ENCODE peak calls at places on chromosome X, in seven cellular contexts. C is endothelial cell, W is tibial artery, P is suprapubic skin, Y is fibroblast of lung, I is left ventricle myocardium inferior, F is GM13976. S is an unnamed sample.
A peak's percentile ranks its signal among the peaks of the same experiment; 100 is the strongest.

GRCh38 chrX:103585421-103586313 is at the start of gene TCEAL4:
- DNase-seq in C (peak; percentile 38), W (peak; percentile 56), P (peak; percentile 80), Y (peak; percentile 23), I (peak; percentile 56), F (peak; percentile 53), S (peak; percentile 31)

GRCh38 chrX:150712619-150713018 is 19.4 kb downstream of the MTMR1 start:
- DNase-seq in C (no peak), W (no peak), P (no peak), Y (no peak), I (no peak), F (no peak), S (no peak)

GRCh38 chrX:75149654-75150053 is 6.4 kb downstream of the ABCB7 start:
- DNase-seq in C (no peak), W (no peak), P (no peak), Y (no peak), I (no peak), F (no peak), S (no peak)

GRCh38 chrX:107204063-107204605 is 2.1 kb downstream of the NUP62CL start:
- DNase-seq in C (no peak), W (no peak), P (no peak), Y (no peak), I (no peak), F (no peak), S (no peak)

GRCh38 chrX:45323387-45323786 is 122.7 kb upstream of the DIPK2B start:
- DNase-seq in C (no peak), W (no peak), P (no peak), Y (no peak), I (no peak), F (no peak), S (no peak)

GRCh38 chrX:22629105-22629725 is 356.5 kb downstream of the CBLL2 start:
- DNase-seq in C (no peak), W (no peak), P (no peak), Y (peak; percentile 80), I (no peak), F (no peak), S (no peak)

GRCh38 chrX:107483976-107484726 is 34.7 kb downstream of the FRMPD3 start:
- DNase-seq in C (no peak), W (peak; percentile 19), P (no peak), Y (peak; percentile 15), I (peak; percentile 18), F (no peak), S (no peak)

GRCh38 chrX:10615931-10616780 is 4.2 kb downstream of the MID1 start:
- DNase-seq in C (peak; percentile 28), W (peak; percentile 23), P (no peak), Y (peak; percentile 73), I (no peak), F (peak; percentile 49), S (peak; percentile 35)

GRCh38 chrX:64867217-64867616 is 109.0 kb downstream of the ZC4H2 start:
- DNase-seq in C (no peak), W (no peak), P (no peak), Y (no peak), I (no peak), F (no peak), S (no peak)

DNA sequence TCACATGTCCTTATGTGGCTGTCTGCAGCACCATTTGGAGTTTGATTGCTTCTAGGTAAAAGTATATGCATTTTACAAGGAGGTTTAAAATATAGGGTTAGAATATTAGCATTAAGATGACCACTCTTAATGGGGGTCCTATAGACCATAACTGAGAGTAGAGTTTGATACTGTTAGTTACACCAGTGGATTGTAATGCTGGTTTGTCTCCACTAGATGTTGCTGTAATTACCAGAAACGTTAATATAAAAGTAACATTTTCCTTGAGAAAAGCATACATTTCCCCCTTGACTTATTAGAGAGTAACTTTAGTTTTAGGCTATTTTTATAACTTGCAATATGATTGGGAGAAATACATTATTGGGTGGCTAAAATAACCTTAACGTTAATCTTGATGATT is 93.0 kb downstream of the ZXDA start:
- DNase-seq in C (no peak), W (no peak), P (no peak), Y (peak; percentile 0), I (no peak), F (peak; percentile 4), S (no peak)
- TF ChIP-seq CTCF in C (no peak), W (no peak), P (no peak), Y (peak; percentile 41), I (peak; percentile 55), F (no peak), S (peak; percentile 6)

DNA sequence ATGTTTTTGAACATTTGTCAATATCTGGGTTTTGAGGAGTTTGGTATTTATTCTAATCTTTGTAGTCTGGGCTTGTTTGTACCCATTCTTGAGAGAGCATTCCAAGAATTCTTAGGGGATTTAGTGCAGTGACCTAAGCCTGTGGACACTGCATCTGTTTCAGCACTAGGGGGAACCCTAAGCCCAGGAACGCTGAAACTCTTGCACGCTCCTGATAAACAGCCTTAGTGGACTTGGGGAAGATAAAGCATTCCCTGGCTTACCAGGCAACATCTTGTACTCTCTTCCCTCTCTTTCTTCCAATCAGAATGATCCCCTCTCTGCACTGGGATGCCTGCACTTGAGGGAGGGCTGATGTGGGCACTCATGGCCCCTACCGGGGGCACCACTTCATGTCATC is 654.9 kb upstream of the HTR2C start:
- DNase-seq in C (peak; percentile 43), W (no peak), P (no peak), Y (peak; percentile 0), I (no peak), F (peak; percentile 7), S (no peak)
- TF ChIP-seq CTCF in C (peak; percentile 42), W (no peak), P (no peak), Y (no peak), I (peak; percentile 9), F (peak; percentile 40), S (peak; percentile 35)

DNA sequence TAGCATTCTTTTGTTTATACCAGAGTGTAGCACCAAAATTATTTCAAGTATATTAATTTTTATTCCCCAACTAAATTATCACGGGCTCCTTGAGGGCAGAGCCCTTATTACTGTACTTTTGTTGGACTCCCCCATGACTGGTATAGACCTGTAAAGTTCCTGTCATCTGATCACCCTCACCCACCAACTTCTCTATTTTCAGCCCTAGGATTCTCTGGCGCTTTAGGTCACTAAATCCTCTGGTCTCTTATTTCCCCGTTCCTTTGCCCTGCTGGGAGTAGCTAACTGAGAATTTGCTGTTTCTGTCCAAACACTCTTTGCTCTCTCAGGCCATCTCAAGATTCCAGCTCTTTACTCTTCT is 3.2 kb upstream of the XKRX start:
- DNase-seq in C (no peak), W (no peak), P (no peak), Y (no peak), I (no peak), F (no peak), S (no peak)
- TF ChIP-seq CTCF in C (no peak), W (no peak), P (no peak), Y (no peak), I (no peak), F (no peak), S (no peak)

DNA sequence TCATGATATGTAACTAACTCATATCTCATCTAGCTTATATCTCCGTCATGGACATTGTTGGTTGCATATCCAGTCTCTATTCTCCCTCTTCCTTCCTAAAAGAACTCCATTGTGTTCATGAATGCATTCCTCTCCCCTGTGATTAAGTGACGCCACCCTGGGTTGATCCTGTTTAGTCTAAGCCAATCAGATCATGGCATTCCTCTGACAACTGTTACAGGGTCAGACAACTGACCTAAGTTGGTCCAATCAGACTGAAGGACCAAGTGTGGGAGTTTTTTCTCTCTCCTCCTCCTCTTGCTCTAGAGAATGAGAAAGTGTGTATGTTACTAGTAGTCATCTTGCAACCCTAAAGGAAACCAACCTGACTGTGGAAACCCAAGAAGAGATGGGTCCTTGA is 3.6 kb downstream of the APOO start:
- DNase-seq in C (no peak), W (no peak), P (no peak), Y (no peak), I (no peak), F (no peak), S (no peak)
- TF ChIP-seq CTCF in C (no peak), W (no peak), P (no peak), Y (no peak), I (no peak), F (no peak), S (no peak)

GRCh38 chrX:16712116-16712824 is at the start of gene CTPS2:
- DNase-seq in C (peak; percentile 41), W (peak; percentile 54), P (peak; percentile 81), Y (peak; percentile 61), I (peak; percentile 58), F (peak; percentile 78), S (peak; percentile 77)
- TF ChIP-seq CTCF in C (no peak), W (no peak), P (no peak), Y (no peak), I (peak; percentile 30), F (no peak), S (no peak)

DNA sequence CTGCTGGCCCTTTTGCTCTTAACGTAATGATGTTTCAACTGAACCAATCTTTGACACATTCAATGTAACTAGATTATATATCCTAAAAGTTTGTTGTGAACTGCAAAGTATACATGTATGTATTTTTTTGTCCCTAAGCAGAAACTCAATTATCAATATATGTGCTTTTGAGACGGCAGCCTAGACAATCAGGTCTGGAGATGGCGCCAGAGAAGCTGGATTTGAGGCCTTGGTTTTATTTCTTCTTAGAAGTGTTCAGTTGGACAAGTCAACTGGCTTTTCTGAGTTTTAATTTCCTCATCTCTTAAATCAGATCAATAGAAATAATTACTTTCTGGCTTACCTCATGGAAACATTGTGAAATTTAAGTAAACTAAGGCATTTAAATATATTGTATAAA is 62.5 kb downstream of the DCAF8L1 start:
- DNase-seq in C (no peak), W (no peak), P (no peak), Y (peak; percentile 55), I (no peak), F (no peak), S (no peak)
- TF ChIP-seq CTCF in C (no peak), W (no peak), P (no peak), Y (peak; percentile 39), I (peak; percentile 32), F (no peak), S (no peak)

DNA sequence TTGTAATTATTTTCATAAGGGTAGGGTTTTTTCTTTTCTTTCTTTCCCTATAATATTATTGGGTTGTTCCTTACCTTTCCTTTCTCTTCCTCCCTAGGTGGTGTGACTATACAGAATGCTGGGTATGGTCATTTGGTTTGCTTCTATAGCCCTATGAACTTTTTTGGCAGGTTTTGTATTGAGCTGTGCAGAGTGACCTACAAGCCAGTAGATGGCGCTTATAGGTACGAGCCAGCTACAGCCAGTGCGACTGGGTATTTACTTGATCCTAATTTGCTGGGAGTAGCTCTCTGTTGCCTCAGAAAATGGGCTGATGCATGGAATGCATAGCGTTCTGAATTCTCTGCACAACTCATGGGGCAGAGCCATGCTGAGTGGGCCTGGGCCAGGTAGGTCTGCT is 423.3 kb downstream of the MAGEE1 start:
- DNase-seq in C (no peak), W (no peak), P (no peak), Y (no peak), I (no peak), F (no peak), S (no peak)
- TF ChIP-seq CTCF in C (no peak), W (no peak), P (no peak), Y (no peak), I (no peak), F (no peak), S (no peak)

GRCh38 chrX:119885554-119886428 is 9.9 kb upstream of the AKAP14 start:
- DNase-seq in C (no peak), W (no peak), P (no peak), Y (peak; percentile 45), I (no peak), F (no peak), S (no peak)

GRCh38 chrX:119887721-119888425 is 7.8 kb upstream of the AKAP14 start:
- DNase-seq in C (peak; percentile 72), W (peak; percentile 21), P (peak; percentile 78), Y (peak; percentile 49), I (peak; percentile 62), F (peak; percentile 65), S (peak; percentile 63)
- TF ChIP-seq CTCF in C (peak; percentile 51), W (no peak), P (peak; percentile 15), Y (peak; percentile 64), I (peak; percentile 59), F (peak; percentile 36), S (no peak)

S was measured in GM20000.